ENCODE peak calls at places on chromosomes 5 and 9, in eight cellular contexts. One of them, this sample, is unnamed. For H3K4me1, the result is how much of the 10 kb centered on the place peaks cover.

GRCh38 chr9:127197861-127198430 is 66.6 kb upstream of the GARNL3 start:
- ATAC-seq in upper lobe of right lung: no peak
- ATAC-seq in heart right ventricle: peak
- ATAC-seq in left lung: no peak
- ATAC-seq in DND-41: no peak
- ATAC-seq in PC-3: no peak
- ATAC-seq in naive thymus-derived CD4-positive, alpha-beta T cell: no peak
- ATAC-seq in HepG2: no peak
- ATAC-seq in this sample: peak

GRCh38 chr9:14535161-14535930 is 157.9 kb downstream of the ZDHHC21 start:
- ATAC-seq in upper lobe of right lung: peak
- ATAC-seq in heart right ventricle: peak
- ATAC-seq in left lung: no peak
- ATAC-seq in DND-41: no peak
- ATAC-seq in PC-3: no peak
- ATAC-seq in naive thymus-derived CD4-positive, alpha-beta T cell: no peak
- ATAC-seq in HepG2: no peak
- ATAC-seq in this sample: no peak

GRCh38 chr5:51385214-51385613 is 2.0 kb downstream of the ISL1 start:
- ATAC-seq in upper lobe of right lung: no peak
- ATAC-seq in heart right ventricle: no peak
- ATAC-seq in left lung: no peak
- ATAC-seq in DND-41: no peak
- ATAC-seq in PC-3: no peak
- ATAC-seq in naive thymus-derived CD4-positive, alpha-beta T cell: no peak
- ATAC-seq in HepG2: no peak
- ATAC-seq in this sample: no peak

GRCh38 chr9:111959468-111959941 is 62.9 kb downstream of the UGCG start:
- ATAC-seq in upper lobe of right lung: peak
- ATAC-seq in heart right ventricle: peak
- ATAC-seq in left lung: peak
- ATAC-seq in DND-41: no peak
- ATAC-seq in PC-3: peak
- ATAC-seq in naive thymus-derived CD4-positive, alpha-beta T cell: peak
- ATAC-seq in HepG2: peak
- ATAC-seq in this sample: peak

GRCh38 chr5:55897905-55898304 is 46.7 kb downstream of the IL31RA start:
- ATAC-seq in upper lobe of right lung: peak
- ATAC-seq in heart right ventricle: peak
- ATAC-seq in left lung: no peak
- ATAC-seq in DND-41: no peak
- ATAC-seq in PC-3: no peak
- ATAC-seq in naive thymus-derived CD4-positive, alpha-beta T cell: no peak
- ATAC-seq in HepG2: peak
- ATAC-seq in this sample: peak

GRCh38 chr5:93603191-93603590 is 20.2 kb downstream of the NR2F1 start:
- ATAC-seq in upper lobe of right lung: no peak
- ATAC-seq in heart right ventricle: no peak
- ATAC-seq in left lung: no peak
- ATAC-seq in DND-41: no peak
- ATAC-seq in PC-3: no peak
- ATAC-seq in naive thymus-derived CD4-positive, alpha-beta T cell: no peak
- ATAC-seq in HepG2: no peak
- ATAC-seq in this sample: no peak

GRCh38 chr5:94694671-94695070 is 76.2 kb downstream of the SLF1 start:
- ATAC-seq in upper lobe of right lung: no peak
- ATAC-seq in heart right ventricle: no peak
- ATAC-seq in left lung: no peak
- ATAC-seq in DND-41: no peak
- ATAC-seq in PC-3: no peak
- ATAC-seq in naive thymus-derived CD4-positive, alpha-beta T cell: no peak
- ATAC-seq in HepG2: no peak
- ATAC-seq in this sample: no peak

GRCh38 chr9:63859475-63860215 is 1425.4 kb downstream of the FOXD4L5 start:
- ATAC-seq in upper lobe of right lung: peak
- ATAC-seq in heart right ventricle: peak
- ATAC-seq in left lung: peak
- ATAC-seq in DND-41: no peak
- ATAC-seq in PC-3: no peak
- ATAC-seq in naive thymus-derived CD4-positive, alpha-beta T cell: peak
- ATAC-seq in HepG2: peak
- ATAC-seq in this sample: no peak

GRCh38 chr9:106468431-106468830 is 394.5 kb upstream of the ZNF462 start:
- ATAC-seq in upper lobe of right lung: no peak
- ATAC-seq in heart right ventricle: no peak
- ATAC-seq in left lung: no peak
- ATAC-seq in DND-41: no peak
- ATAC-seq in PC-3: no peak
- ATAC-seq in naive thymus-derived CD4-positive, alpha-beta T cell: no peak
- ATAC-seq in HepG2: no peak
- ATAC-seq in this sample: no peak

DNA sequence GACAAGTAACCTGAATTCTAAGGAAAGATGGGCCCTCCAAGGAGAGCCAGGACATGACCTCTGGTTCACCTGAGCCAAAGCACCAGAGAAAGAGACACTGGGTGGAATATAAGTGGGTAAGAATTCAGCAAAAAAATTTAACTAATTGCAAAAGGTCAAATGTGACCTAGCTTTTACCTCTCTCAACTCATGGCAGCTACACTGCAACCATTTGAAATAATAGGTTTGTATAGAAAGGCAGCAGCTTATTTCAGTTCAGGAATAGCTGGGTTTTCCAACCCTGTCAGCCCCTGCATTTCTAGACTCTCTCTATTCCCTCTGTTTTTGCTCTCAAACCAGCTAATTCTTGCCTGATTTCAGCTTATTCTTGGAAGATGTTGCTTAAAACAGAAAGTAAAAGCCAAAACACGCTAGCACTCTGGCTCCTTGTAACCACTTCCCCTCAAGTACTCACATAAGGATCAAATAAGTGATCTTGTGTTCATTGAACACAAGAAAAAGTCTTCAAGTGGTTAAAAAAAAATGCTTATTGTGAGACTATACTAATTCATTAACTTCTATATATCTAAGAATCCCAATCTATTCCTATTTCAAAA is 101.1 kb upstream of the NR4A3 start:
- ATAC-seq in upper lobe of right lung: peak
- ATAC-seq in heart right ventricle: peak
- ATAC-seq in left lung: peak
- ATAC-seq in DND-41: peak
- ATAC-seq in PC-3: no peak
- ATAC-seq in naive thymus-derived CD4-positive, alpha-beta T cell: peak
- ATAC-seq in HepG2: no peak
- ATAC-seq in this sample: no peak
- H3K4me3 ChIP-seq in upper lobe of right lung: peak
- H3K4me3 ChIP-seq in heart right ventricle: peak
- H3K4me3 ChIP-seq in left lung: peak
- H3K4me3 ChIP-seq in DND-41: peak
- H3K4me3 ChIP-seq in PC-3: no peak
- H3K4me3 ChIP-seq in naive thymus-derived CD4-positive, alpha-beta T cell: peak
- H3K4me3 ChIP-seq in HepG2: no peak
- H3K4me3 ChIP-seq in this sample: no peak

GRCh38 chr9:135315572-135315971 is 164.0 kb upstream of the PPP1R26 start:
- ATAC-seq in upper lobe of right lung: no peak
- ATAC-seq in heart right ventricle: no peak
- ATAC-seq in left lung: no peak
- ATAC-seq in DND-41: no peak
- ATAC-seq in PC-3: no peak
- ATAC-seq in naive thymus-derived CD4-positive, alpha-beta T cell: no peak
- ATAC-seq in HepG2: no peak
- ATAC-seq in this sample: no peak
- H3K4me1 ChIP-seq in upper lobe of right lung: under half
- H3K4me1 ChIP-seq in heart right ventricle: under half
- H3K4me1 ChIP-seq in left lung: under half
- H3K4me1 ChIP-seq in DND-41: under half
- H3K4me1 ChIP-seq in PC-3: under half
- H3K4me1 ChIP-seq in naive thymus-derived CD4-positive, alpha-beta T cell: under half
- H3K4me1 ChIP-seq in HepG2: under half
- H3K4me1 ChIP-seq in this sample: under half

DNA sequence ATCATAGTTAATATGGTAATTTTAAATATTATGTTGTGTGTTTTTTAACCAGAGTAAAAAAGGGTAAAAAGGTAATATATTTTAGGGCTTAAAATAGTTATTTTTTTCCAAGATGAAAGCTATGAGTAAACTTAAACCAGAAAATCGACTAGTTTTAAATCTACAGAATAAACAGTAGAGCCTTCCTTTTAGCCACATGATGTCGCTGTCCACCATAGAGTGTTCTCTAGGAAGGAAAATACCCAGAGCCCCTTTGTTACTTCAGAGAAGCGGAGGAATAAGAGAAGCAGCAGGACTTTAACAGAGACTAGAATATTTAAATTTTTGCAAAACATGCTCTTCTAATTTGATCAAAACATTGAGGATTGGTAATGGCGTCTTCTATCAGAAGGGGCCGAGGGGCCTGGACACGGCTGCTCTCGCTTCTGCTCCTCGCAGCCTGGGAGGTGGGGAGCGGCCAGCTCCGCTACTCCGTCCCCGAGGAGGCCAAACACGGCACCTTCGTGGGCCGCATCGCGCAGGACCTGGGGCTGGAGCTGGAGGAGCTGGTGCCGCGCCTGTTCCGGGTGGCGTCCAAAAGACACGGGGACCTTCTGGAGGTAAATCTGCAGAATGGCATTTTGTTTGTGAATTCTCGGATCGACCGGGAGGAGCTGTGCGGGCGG is at the start of gene PCDHA2:
- ATAC-seq in upper lobe of right lung: no peak
- ATAC-seq in heart right ventricle: no peak
- ATAC-seq in left lung: no peak
- ATAC-seq in DND-41: no peak
- ATAC-seq in PC-3: no peak
- ATAC-seq in naive thymus-derived CD4-positive, alpha-beta T cell: no peak
- ATAC-seq in HepG2: no peak
- ATAC-seq in this sample: no peak
- H3K4me3 ChIP-seq in upper lobe of right lung: peak
- H3K4me3 ChIP-seq in heart right ventricle: no peak
- H3K4me3 ChIP-seq in left lung: no peak
- H3K4me3 ChIP-seq in DND-41: no peak
- H3K4me3 ChIP-seq in PC-3: no peak
- H3K4me3 ChIP-seq in naive thymus-derived CD4-positive, alpha-beta T cell: no peak
- H3K4me3 ChIP-seq in HepG2: no peak
- H3K4me3 ChIP-seq in this sample: peak

DNA sequence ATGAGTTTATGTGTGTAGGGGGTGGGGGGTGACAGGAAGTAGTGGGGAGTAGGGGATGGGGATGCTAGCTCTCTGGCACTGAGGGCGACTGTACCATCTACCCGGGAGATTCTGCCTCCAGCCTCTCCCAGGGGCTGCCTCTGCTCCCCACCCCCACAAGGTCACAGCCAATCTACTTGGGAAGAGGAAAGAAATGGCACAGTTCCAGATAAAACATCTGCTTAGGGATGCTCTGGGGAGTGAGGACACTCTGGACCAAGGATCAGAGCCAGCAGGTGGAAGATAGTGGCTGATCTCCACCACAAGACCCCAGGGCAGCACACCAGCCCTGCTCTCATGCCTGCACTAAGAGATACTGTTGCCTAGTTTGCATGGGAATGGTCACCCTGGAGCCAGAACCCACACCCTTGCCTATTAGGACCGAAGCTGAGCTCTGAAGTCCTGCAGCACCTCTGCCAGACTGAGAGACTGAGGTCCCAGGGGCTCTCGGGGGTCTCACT is 11.4 kb downstream of the ACSL6 start:
- ATAC-seq in upper lobe of right lung: no peak
- ATAC-seq in heart right ventricle: no peak
- ATAC-seq in left lung: no peak
- ATAC-seq in DND-41: peak
- ATAC-seq in PC-3: no peak
- ATAC-seq in naive thymus-derived CD4-positive, alpha-beta T cell: no peak
- ATAC-seq in HepG2: no peak
- ATAC-seq in this sample: no peak
- H3K4me1 ChIP-seq in upper lobe of right lung: under half
- H3K4me1 ChIP-seq in heart right ventricle: under half
- H3K4me1 ChIP-seq in left lung: under half
- H3K4me1 ChIP-seq in DND-41: under half
- H3K4me1 ChIP-seq in PC-3: under half
- H3K4me1 ChIP-seq in naive thymus-derived CD4-positive, alpha-beta T cell: half or more
- H3K4me1 ChIP-seq in HepG2: half or more
- H3K4me1 ChIP-seq in this sample: under half

DNA sequence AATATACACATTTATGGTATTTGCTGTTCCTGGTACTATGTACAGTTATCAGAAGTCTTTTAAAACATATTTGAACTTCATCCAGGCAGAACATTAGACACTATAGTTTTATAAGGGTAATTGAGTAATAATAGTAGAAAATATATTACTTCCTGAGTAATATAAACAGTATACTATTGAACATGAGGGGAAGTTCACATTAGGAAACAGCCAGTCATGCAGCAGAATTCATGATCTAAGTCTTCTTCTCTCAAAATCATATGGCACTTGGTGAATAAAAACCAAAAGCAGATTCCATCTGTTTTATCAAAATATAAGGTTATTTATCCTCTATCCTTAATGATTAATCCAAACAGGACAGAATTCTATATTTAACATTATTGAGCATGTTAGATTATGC is 584.2 kb upstream of the TUSC1 start:
- ATAC-seq in upper lobe of right lung: no peak
- ATAC-seq in heart right ventricle: no peak
- ATAC-seq in left lung: no peak
- ATAC-seq in DND-41: no peak
- ATAC-seq in PC-3: peak
- ATAC-seq in naive thymus-derived CD4-positive, alpha-beta T cell: no peak
- ATAC-seq in HepG2: no peak
- ATAC-seq in this sample: no peak
- H3K4me3 ChIP-seq in upper lobe of right lung: no peak
- H3K4me3 ChIP-seq in heart right ventricle: no peak
- H3K4me3 ChIP-seq in left lung: no peak
- H3K4me3 ChIP-seq in DND-41: no peak
- H3K4me3 ChIP-seq in PC-3: no peak
- H3K4me3 ChIP-seq in naive thymus-derived CD4-positive, alpha-beta T cell: no peak
- H3K4me3 ChIP-seq in HepG2: no peak
- H3K4me3 ChIP-seq in this sample: no peak

This sample was measured in gastroesophageal sphincter.